ENCODE peak calls at places on chromosome 10, in seven cellular contexts. B is gastrocnemius medialis, L is PC-3, C is IMR-90, N is PC-9, P is cardiac muscle cell, T is pancreas. Y is an unnamed sample. For H3K27me3, the result is how much of the 10 kb centered on the place peaks cover.

GRCh38 chr10:27153855-27154198 is 357 bp downstream of the YME1L1 start:
- DNase-seq in B (no peak), L (peak), C (peak), N (no peak), P (peak), T (no peak), Y (no peak)

GRCh38 chr10:103717341-103718246 is 137.8 kb downstream of the SH3PXD2A start:
- DNase-seq in B (no peak), L (no peak), C (no peak), N (no peak), P (no peak), T (no peak), Y (no peak)

GRCh38 chr10:5720182-5720581 is 35.5 kb downstream of the TASOR2 start:
- DNase-seq in B (no peak), L (no peak), C (no peak), N (peak), P (no peak), T (no peak), Y (no peak)

GRCh38 chr10:5506246-5506645 is 6.9 kb upstream of the CALML5 start:
- DNase-seq in B (no peak), L (no peak), C (no peak), N (no peak), P (no peak), T (no peak), Y (no peak)

GRCh38 chr10:69496352-69497234 is 45.3 kb downstream of the TSPAN15 start:
- DNase-seq in B (peak), L (no peak), C (no peak), N (no peak), P (no peak), T (no peak), Y (no peak)

GRCh38 chr10:44715081-44715480 is 196.1 kb upstream of the TMEM72 start:
- DNase-seq in B (no peak), L (no peak), C (peak), N (no peak), P (no peak), T (no peak), Y (peak)

GRCh38 chr10:49254556-49255318 is 44.2 kb upstream of the C10orf71 start:
- DNase-seq in B (no peak), L (no peak), C (no peak), N (no peak), P (no peak), T (no peak), Y (no peak)

GRCh38 chr10:88642991-88643390 is 21.3 kb upstream of the LIPF start:
- DNase-seq in B (no peak), L (no peak), C (peak), N (no peak), P (no peak), T (no peak), Y (no peak)

GRCh38 chr10:34613491-34613890 is 201.6 kb downstream of the PARD3 start:
- DNase-seq in B (no peak), L (no peak), C (no peak), N (no peak), P (no peak), T (no peak), Y (no peak)

DNA sequence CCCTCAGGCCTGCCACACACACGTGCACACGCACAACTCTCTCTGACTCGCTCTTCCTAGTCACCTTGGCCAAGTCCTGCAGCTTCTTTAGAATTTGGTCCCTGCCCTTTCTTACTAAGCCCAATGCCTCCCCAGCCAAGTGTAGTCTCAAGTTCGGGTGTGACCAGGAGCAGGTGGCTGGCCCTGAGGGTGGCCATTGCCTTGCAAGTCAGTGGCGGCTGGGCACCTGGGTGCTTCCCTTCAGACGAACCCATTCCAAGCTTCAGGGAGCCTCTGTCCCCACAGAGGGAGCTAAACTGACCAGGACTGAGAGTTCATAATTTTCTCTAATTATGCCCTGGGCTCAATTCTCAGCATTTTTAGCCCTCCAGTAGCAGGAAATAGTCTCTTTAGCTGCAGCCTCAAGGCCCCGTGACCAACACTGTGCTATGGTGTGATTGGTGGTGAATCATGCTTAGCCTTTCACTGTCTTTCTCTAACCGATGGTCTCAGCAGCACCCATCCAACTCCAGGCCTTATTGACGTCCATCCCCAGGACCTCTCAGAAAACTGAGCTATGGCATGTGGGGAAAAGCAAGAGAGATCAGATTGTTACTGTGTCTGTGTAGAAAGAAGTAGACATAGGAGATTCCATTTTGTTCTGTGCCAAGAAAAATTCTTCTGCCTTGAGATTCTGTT is 34.7 kb upstream of the FXYD4 start:
- DNase-seq in B (no peak), L (no peak), C (no peak), N (no peak), P (no peak), T (no peak), Y (no peak)
- H3K27me3 ChIP-seq in B (under half), L (under half), C (under half), N (under half), P (under half), T (under half), Y (under half)

GRCh38 chr10:133159950-133160812 is at the start of gene KNDC1:
- DNase-seq in B (no peak), L (no peak), C (peak), N (peak), P (peak), T (no peak), Y (no peak)
- H3K4me3 ChIP-seq in B (peak), L (peak), C (peak), N (peak), P (peak), T (peak), Y (peak)

DNA sequence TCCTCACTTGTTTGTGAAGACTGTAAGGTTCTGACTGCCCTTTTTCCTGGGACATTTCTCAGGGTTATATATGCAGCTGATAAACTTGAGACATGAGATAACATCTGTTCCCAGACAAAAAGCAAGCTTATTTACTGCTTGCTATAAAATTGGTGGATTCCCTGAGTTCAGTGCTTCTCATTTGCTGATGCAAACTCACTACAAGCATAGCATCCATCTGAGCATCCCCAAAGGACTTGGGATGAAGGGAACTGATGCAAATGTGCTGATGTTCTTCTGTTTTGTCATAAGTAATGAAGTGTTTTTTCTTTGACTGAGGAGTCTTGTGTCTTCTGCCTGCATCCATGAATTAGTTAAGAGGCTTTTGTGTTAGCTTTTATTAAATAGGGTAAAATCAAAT is 183.2 kb downstream of the ADK start:
- DNase-seq in B (no peak), L (no peak), C (no peak), N (no peak), P (no peak), T (no peak), Y (no peak)
- TF ChIP-seq CTCF in B (no peak), L (no peak), C (no peak), N (no peak), P (no peak), T (no peak), Y (no peak)

GRCh38 chr10:70928140-70928539 is 39.8 kb upstream of the PCBD1 start:
- DNase-seq in B (no peak), L (no peak), C (no peak), N (no peak), P (no peak), T (no peak), Y (no peak)

GRCh38 chr10:70923696-70924095 is 35.3 kb upstream of the PCBD1 start:
- DNase-seq in B (no peak), L (peak), C (no peak), N (peak), P (no peak), T (no peak), Y (no peak)

GRCh38 chr10:70925377-70926214 is 37.2 kb upstream of the PCBD1 start:
- DNase-seq in B (no peak), L (peak), C (no peak), N (peak), P (peak), T (no peak), Y (no peak)

GRCh38 chr10:70927221-70927943 is 39.0 kb upstream of the PCBD1 start:
- DNase-seq in B (no peak), L (no peak), C (peak), N (no peak), P (no peak), T (no peak), Y (no peak)

DNA sequence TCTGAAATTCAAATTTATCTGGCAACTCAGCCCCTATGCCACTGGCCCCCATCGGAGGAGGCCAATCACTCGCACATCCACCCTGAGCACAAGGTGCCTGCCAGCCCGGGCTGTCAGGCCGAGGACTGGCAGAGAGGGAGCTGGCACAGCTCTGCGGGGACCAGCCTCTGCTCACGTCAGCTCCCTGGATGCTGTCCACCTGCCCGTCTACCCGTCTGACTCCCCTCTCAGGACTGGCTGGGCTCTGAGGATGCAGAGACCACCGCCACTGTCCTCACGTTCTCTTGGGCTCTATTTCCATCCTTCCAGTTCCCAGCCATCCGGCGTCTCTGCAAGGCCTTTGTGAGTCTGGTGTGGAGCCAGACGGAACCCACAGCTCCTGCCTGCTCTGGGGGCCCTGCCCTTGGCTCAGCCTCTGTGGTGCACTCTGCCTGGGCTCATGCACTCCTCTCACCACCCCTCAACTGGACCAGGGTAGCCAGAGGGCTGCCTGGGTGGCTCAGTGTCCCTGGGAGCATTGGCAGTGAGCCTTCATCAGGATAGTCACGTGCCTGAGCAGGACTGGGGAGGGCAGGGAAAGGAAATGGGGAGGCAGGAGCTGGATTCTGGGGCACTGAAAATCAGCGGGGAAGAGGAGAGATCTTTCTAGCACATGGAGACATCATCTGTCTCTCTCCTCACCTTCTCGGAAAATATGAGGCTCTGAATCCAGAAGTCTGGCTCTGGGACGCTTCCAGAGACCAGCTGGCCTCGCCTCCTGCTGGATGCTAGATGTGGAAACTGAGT is 38.0 kb upstream of the PCBD1 start:
- DNase-seq in B (no peak), L (no peak), C (no peak), N (no peak), P (no peak), T (no peak), Y (no peak)
- H3K27me3 ChIP-seq in B (under half), L (under half), C (half or more), N (under half), P (under half), T (under half), Y (under half)

DNA sequence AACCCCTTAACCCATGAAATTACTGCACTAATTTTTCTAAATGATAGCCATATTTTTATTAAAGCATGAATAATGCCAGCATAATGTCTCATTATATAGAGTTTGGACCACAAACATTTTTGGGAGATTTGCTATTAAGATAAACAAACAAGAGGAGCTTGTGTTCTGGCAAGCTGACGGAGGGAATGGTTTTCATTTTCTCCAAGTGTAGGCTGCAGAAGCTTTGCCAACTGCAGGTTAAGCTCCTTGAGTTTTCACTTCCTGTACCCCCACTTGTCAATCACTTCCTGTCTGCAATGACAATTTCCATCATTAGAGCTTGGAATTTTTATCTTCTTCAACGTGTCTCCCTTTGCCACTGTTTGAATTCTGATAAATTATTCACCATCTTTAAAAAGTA is 13.4 kb downstream of the EBF3 start:
- DNase-seq in B (no peak), L (no peak), C (peak), N (no peak), P (no peak), T (no peak), Y (no peak)
- H3K4me3 ChIP-seq in B (peak), L (no peak), C (no peak), N (no peak), P (no peak), T (no peak), Y (no peak)

GRCh38 chr10:61795551-61795950 is 105.9 kb upstream of the ARID5B start:
- DNase-seq in B (no peak), L (peak), C (no peak), N (no peak), P (no peak), T (no peak), Y (no peak)
- TF ChIP-seq CTCF in B (no peak), L (peak), C (no peak), N (peak), P (peak), T (no peak), Y (no peak)

GRCh38 chr10:101227765-101228681 is 1.2 kb downstream of the LBX1 start:
- DNase-seq in B (no peak), L (no peak), C (no peak), N (no peak), P (peak), T (no peak), Y (no peak)
- H3K27me3 ChIP-seq in B (under half), L (half or more), C (half or more), N (under half), P (half or more), T (under half), Y (half or more)

GRCh38 chr10:78993523-78993922 is 75.2 kb upstream of the ZMIZ1 start:
- DNase-seq in B (no peak), L (no peak), C (no peak), N (no peak), P (no peak), T (no peak), Y (no peak)

GRCh38 chr10:78991187-78991586 is 77.6 kb upstream of the ZMIZ1 start:
- DNase-seq in B (no peak), L (peak), C (peak), N (no peak), P (no peak), T (no peak), Y (no peak)

GRCh38 chr10:78995977-78996355 is 72.8 kb upstream of the ZMIZ1 start:
- DNase-seq in B (no peak), L (no peak), C (no peak), N (no peak), P (no peak), T (no peak), Y (no peak)

GRCh38 chr10:78996449-78997129 is 72.2 kb upstream of the ZMIZ1 start:
- DNase-seq in B (no peak), L (no peak), C (no peak), N (no peak), P (no peak), T (no peak), Y (no peak)

DNA sequence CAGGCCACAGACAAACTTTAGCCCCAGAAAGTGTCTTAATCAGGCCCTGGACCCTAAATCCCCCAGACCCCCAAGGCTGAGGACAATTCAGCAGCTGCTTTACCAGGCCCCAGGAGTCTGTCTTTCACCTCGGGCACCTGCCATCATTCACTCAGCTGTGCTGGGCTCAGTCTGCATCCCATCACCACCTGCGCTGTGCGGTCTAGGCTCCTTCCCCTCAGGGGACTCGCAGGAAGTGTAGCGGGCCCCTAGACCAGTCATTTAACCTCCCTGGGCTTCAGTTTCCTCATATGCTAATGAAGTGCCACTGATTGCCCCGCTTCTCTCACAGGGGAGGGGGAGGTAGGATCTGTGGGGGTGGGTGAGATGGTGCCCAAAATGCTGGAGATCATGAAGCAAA is 76.4 kb upstream of the ZMIZ1 start:
- DNase-seq in B (no peak), L (no peak), C (no peak), N (no peak), P (no peak), T (no peak), Y (no peak)
- H3K4me3 ChIP-seq in B (no peak), L (no peak), C (no peak), N (no peak), P (no peak), T (no peak), Y (no peak)

GRCh38 chr10:74881253-74881884 is 55.0 kb downstream of the KAT6B start:
- DNase-seq in B (no peak), L (no peak), C (no peak), N (no peak), P (no peak), T (no peak), Y (no peak)
- TF ChIP-seq CTCF in B (no peak), L (no peak), C (no peak), N (no peak), P (no peak), T (no peak), Y (no peak)